ENCODE peak calls at places on chromosome 20, in eight cellular contexts. E is Kasumi-1, P is HS-5, T is cortex of kidney, R is RPMI8226, O is breast epithelium, Z is iPS DF 19.7, X is NCI-H1930. F is an unnamed sample.

GRCh38 chr20:1860446-1860845 is 34.8 kb upstream of the SIRPA start:
- DNase-seq in Z (no peak), X (no peak), R (no peak), P (peak; percentile 35), T (no peak), O (peak; percentile 80), E (no peak), F (no peak)

GRCh38 chr20:37230200-37230599 is 31.4 kb downstream of the GHRH start:
- DNase-seq in R (no peak), E (no peak), P (no peak), Z (no peak), X (no peak), T (no peak), O (no peak), F (no peak)

GRCh38 chr20:44516491-44516890 is 5.4 kb downstream of the SERINC3 start:
- DNase-seq in P (no peak), X (no peak), T (no peak), E (no peak), Z (no peak), O (no peak), R (no peak), F (no peak)

GRCh38 chr20:32457476-32457986 is 99.4 kb downstream of the ASXL1 start:
- DNase-seq in T (peak; percentile 21), R (peak; percentile 82), X (peak; percentile 60), E (no peak), P (no peak), Z (peak; percentile 57), O (no peak), F (no peak)

GRCh38 chr20:3093861-3094361 is 9.4 kb upstream of the AVP start:
- DNase-seq in O (no peak), P (no peak), R (no peak), X (no peak), E (peak; percentile 77), T (no peak), Z (no peak), F (no peak)

GRCh38 chr20:38231786-38232130 is 28.8 kb downstream of the KIAA1755 start:
- DNase-seq in X (no peak), P (no peak), O (no peak), Z (no peak), E (peak; percentile 50), T (no peak), R (no peak), F (no peak)

GRCh38 chr20:58664883-58665282 is 13.8 kb downstream of the STX16 start:
- DNase-seq in T (no peak), E (no peak), X (no peak), O (no peak), Z (no peak), R (no peak), P (no peak), F (no peak)

GRCh38 chr20:57598491-57598890 is 21.7 kb downstream of the ZBP1 start:
- DNase-seq in Z (no peak), T (no peak), X (no peak), P (no peak), R (no peak), E (no peak), O (no peak), F (peak; percentile 12)

GRCh38 chr20:63335711-63336110 is 25.4 kb downstream of the CHRNA4 start:
- DNase-seq in P (no peak), E (no peak), X (no peak), T (no peak), O (no peak), Z (no peak), R (no peak), F (no peak)

GRCh38 chr20:33127422-33128097 is 40.4 kb upstream of the BPIFA2 start:
- DNase-seq in P (no peak), O (no peak), Z (no peak), T (no peak), X (no peak), E (no peak), R (no peak), F (no peak)

GRCh38 chr20:1122388-1123315 is 4.2 kb downstream of the PSMF1 start:
- DNase-seq in O (peak; percentile 33), X (no peak), R (no peak), T (no peak), P (no peak), Z (no peak), E (peak; percentile 52), F (peak; percentile 76)

GRCh38 chr20:47614703-47615309 is 113.1 kb downstream of the NCOA3 start:
- DNase-seq in T (no peak), P (no peak), R (no peak), Z (no peak), O (no peak), X (no peak), E (no peak), F (no peak)

GRCh38 chr20:62306440-62307187 is 3.8 kb downstream of the ADRM1 start:
- DNase-seq in P (no peak), X (no peak), R (no peak), O (no peak), T (no peak), E (peak; percentile 12), Z (no peak), F (no peak)

GRCh38 chr20:10721112-10721896 is 47.5 kb upstream of the JAG1 start:
- DNase-seq in P (no peak), R (no peak), X (no peak), E (no peak), Z (no peak), O (no peak), T (no peak), F (no peak)

GRCh38 chr20:22501566-22502344 is 82.6 kb downstream of the FOXA2 start:
- DNase-seq in E (no peak), Z (no peak), T (no peak), R (no peak), O (no peak), X (no peak), P (no peak), F (no peak)

GRCh38 chr20:36062799-36063198 is 91.7 kb upstream of the EPB41L1 start:
- DNase-seq in E (no peak), X (no peak), P (no peak), Z (no peak), T (no peak), R (no peak), O (no peak), F (no peak)

GRCh38 chr20:60034231-60035110 is 76.2 kb downstream of the CDH26 start:
- DNase-seq in R (no peak), P (no peak), Z (no peak), E (no peak), X (no peak), T (no peak), O (no peak), F (no peak)

GRCh38 chr20:50292324-50293243 is 102.0 kb downstream of the CEBPB start:
- DNase-seq in O (peak; percentile 90), X (no peak), T (no peak), Z (no peak), E (no peak), P (peak; percentile 88), R (no peak), F (peak; percentile 96)

GRCh38 chr20:23205656-23206055 is 119.5 kb upstream of the CD93 start:
- DNase-seq in E (no peak), T (no peak), O (peak; percentile 24), P (no peak), R (no peak), X (no peak), Z (no peak), F (no peak)

GRCh38 chr20:8519887-8520286 is 387.8 kb downstream of the PLCB1 start:
- DNase-seq in E (no peak), Z (no peak), T (no peak), R (no peak), P (no peak), X (no peak), O (no peak), F (no peak)

GRCh38 chr20:10864076-10864672 is 190.4 kb upstream of the JAG1 start:
- DNase-seq in R (no peak), E (no peak), O (no peak), X (no peak), P (no peak), T (no peak), Z (peak; percentile 0), F (peak; percentile 69)

GRCh38 chr20:11766961-11767360 is 150.7 kb upstream of the BTBD3 start:
- DNase-seq in O (no peak), T (no peak), Z (peak; percentile 78), X (no peak), R (no peak), P (no peak), E (no peak), F (no peak)

GRCh38 chr20:48817367-48818030 is 10.3 kb downstream of the PREX1 start:
- DNase-seq in E (no peak), P (no peak), O (no peak), T (no peak), Z (no peak), X (no peak), R (no peak), F (no peak)

GRCh38 chr20:38246357-38247165 is 14.0 kb downstream of the KIAA1755 start:
- DNase-seq in O (no peak), Z (no peak), X (no peak), E (no peak), T (no peak), R (no peak), P (no peak), F (no peak)

GRCh38 chr20:17758010-17758409 is 58.2 kb downstream of the BANF2 start:
- DNase-seq in R (no peak), X (no peak), Z (no peak), O (no peak), P (no peak), T (no peak), E (no peak), F (no peak)

GRCh38 chr20:57322476-57322875 is 7.1 kb upstream of the SPO11 start:
- DNase-seq in Z (no peak), P (no peak), X (no peak), E (no peak), R (no peak), T (no peak), O (no peak), F (no peak)

GRCh38 chr20:51687071-51687470 is 81.1 kb downstream of the ATP9A start:
- DNase-seq in E (no peak), T (no peak), X (no peak), R (no peak), Z (no peak), P (peak; percentile 99), O (no peak), F (no peak)

GRCh38 chr20:47610247-47610944 is 108.7 kb downstream of the NCOA3 start:
- DNase-seq in E (peak; percentile 82), O (no peak), Z (no peak), T (no peak), X (no peak), P (peak; percentile 93), R (no peak), F (no peak)

F was measured in left lung.